ENCODE peak calls at places on chromosomes 13 and 19, in six cellular contexts. V is DND-41; J is ELR; R is CD8-positive, alpha-beta T cell; L is astrocyte of the cerebellum; U is AG09319. X is an unnamed sample.

GRCh38 chr19:51802775-51803174 is 7.8 kb downstream of the FPR3 start:
- DNase-seq in V (no peak), J (no peak), R (no peak), L (no peak), U (no peak), X (no peak)

GRCh38 chr19:35295792-35296462 is 4.0 kb downstream of the MAG start:
- DNase-seq in V (no peak), J (no peak), R (peak), L (no peak), U (no peak), X (no peak)

GRCh38 chr13:108508263-108508662 is 121.1 kb upstream of the MYO16 start:
- DNase-seq in V (no peak), J (peak), R (no peak), L (peak), U (no peak), X (peak)

GRCh38 chr13:37175996-37176395 is 70.5 kb upstream of the CSNK1A1L start:
- DNase-seq in V (no peak), J (peak), R (no peak), L (peak), U (peak), X (no peak)

GRCh38 chr13:39038569-39038898 is 278 bp downstream of the NHLRC3 start:
- DNase-seq in V (no peak), J (peak), R (no peak), L (no peak), U (no peak), X (no peak)

GRCh38 chr13:45728759-45729158 is 26.6 kb downstream of the CBY2 start:
- DNase-seq in V (peak), J (peak), R (no peak), L (no peak), U (no peak), X (no peak)

GRCh38 chr13:29674532-29674931 is 79.0 kb upstream of the SLC7A1 start:
- DNase-seq in V (no peak), J (peak), R (no peak), L (no peak), U (no peak), X (no peak)

GRCh38 chr19:48877900-48878218 is 5.6 kb downstream of the PPP1R15A start:
- DNase-seq in V (no peak), J (no peak), R (no peak), L (no peak), U (no peak), X (no peak)

GRCh38 chr19:750640-751423 is at the start of gene MISP:
- DNase-seq in V (no peak), J (no peak), R (no peak), L (no peak), U (no peak), X (no peak)

GRCh38 chr13:31742102-31742695 is 2.9 kb downstream of the RXFP2 start:
- DNase-seq in V (peak), J (peak), R (peak), L (peak), U (peak), X (peak)

GRCh38 chr19:3555653-3556422 is 1.5 kb downstream of the MFSD12 start:
- DNase-seq in V (no peak), J (no peak), R (no peak), L (no peak), U (no peak), X (no peak)

GRCh38 chr19:48963371-48964204 is 1.5 kb upstream of the FTL start:
- DNase-seq in V (peak), J (peak), R (peak), L (no peak), U (no peak), X (peak)

GRCh38 chr19:5138606-5139594 is 170.0 kb downstream of the KDM4B start:
- DNase-seq in V (peak), J (peak), R (peak), L (peak), U (no peak), X (no peak)

GRCh38 chr19:2164020-2164988 is 571 bp downstream of the DOT1L start:
- DNase-seq in V (no peak), J (peak), R (no peak), L (no peak), U (no peak), X (no peak)

GRCh38 chr13:95677564-95678386 is 836 bp downstream of the DNAJC3 start:
- DNase-seq in V (no peak), J (peak), R (no peak), L (peak), U (no peak), X (peak)

GRCh38 chr19:30227661-30228112 is 144.5 kb upstream of the ZNF536 start:
- DNase-seq in V (no peak), J (peak), R (no peak), L (peak), U (no peak), X (peak)

GRCh38 chr19:11018743-11019142 is 57.9 kb downstream of the SMARCA4 start:
- DNase-seq in V (no peak), J (no peak), R (no peak), L (no peak), U (no peak), X (no peak)

GRCh38 chr19:16363133-16363851 is 38.7 kb downstream of the KLF2 start:
- DNase-seq in V (no peak), J (no peak), R (no peak), L (no peak), U (no peak), X (no peak)

GRCh38 chr19:10290876-10291553 is 1.3 kb downstream of the ICAM5 start:
- DNase-seq in V (no peak), J (peak), R (no peak), L (no peak), U (no peak), X (no peak)

GRCh38 chr19:6213266-6213595 is 66.5 kb downstream of the MLLT1 start:
- DNase-seq in V (no peak), J (no peak), R (no peak), L (no peak), U (no peak), X (no peak)

GRCh38 chr13:21595546-21595822 is 8.5 kb downstream of the MICU2 start:
- DNase-seq in V (no peak), J (no peak), R (no peak), L (no peak), U (no peak), X (no peak)

GRCh38 chr19:18119243-18120105 is 21.9 kb downstream of the MAST3 start:
- DNase-seq in V (peak), J (no peak), R (peak), L (no peak), U (no peak), X (no peak)

X was measured in neuronal stem cell.